ENCODE peak calls at places on chromosomes 6 and 20, in five cellular contexts. F, B, M, T and S are unnamed samples.

GRCh38 chr6:170147832-170148708 is 142.8 kb downstream of the DLL1 start:
- DNase-seq in F (no peak), B (no peak), M (peak), T (no peak), S (no peak)

GRCh38 chr6:144581807-144582537 is 296.8 kb downstream of the UTRN start:
- DNase-seq in F (no peak), B (no peak), M (no peak), T (no peak), S (no peak)

GRCh38 chr6:121971886-121972285 is 427.6 kb upstream of the HSF2 start:
- DNase-seq in F (no peak), B (no peak), M (no peak), T (no peak), S (peak)

GRCh38 chr20:48616481-48616880 is 211.3 kb downstream of the PREX1 start:
- DNase-seq in F (peak), B (no peak), M (no peak), T (no peak), S (no peak)

GRCh38 chr20:19552144-19552895 is 205.7 kb upstream of the RIN2 start:
- DNase-seq in F (peak), B (no peak), M (no peak), T (no peak), S (no peak)

GRCh38 chr6:13101985-13102384 is 226.4 kb downstream of the TBC1D7 start:
- DNase-seq in F (no peak), B (no peak), M (no peak), T (no peak), S (no peak)

GRCh38 chr6:44593539-44593944 is 206.0 kb downstream of the CDC5L start:
- DNase-seq in F (no peak), B (no peak), M (peak), T (peak), S (peak)

GRCh38 chr20:2246081-2246491 is 49.7 kb upstream of the TGM3 start:
- DNase-seq in F (no peak), B (no peak), M (no peak), T (no peak), S (peak)

GRCh38 chr6:40819182-40819834 is 219.7 kb downstream of the UNC5CL start:
- DNase-seq in F (no peak), B (no peak), M (no peak), T (no peak), S (peak)

GRCh38 chr6:115945306-115945705 is 115.4 kb downstream of the FRK start:
- DNase-seq in F (no peak), B (no peak), M (no peak), T (no peak), S (no peak)

GRCh38 chr6:135438907-135439535 is 58.5 kb downstream of the AHI1 start:
- DNase-seq in F (no peak), B (no peak), M (no peak), T (no peak), S (no peak)

GRCh38 chr6:24933868-24934401 is 1.8 kb downstream of the RIPOR2 start:
- DNase-seq in F (no peak), B (no peak), M (peak), T (no peak), S (no peak)

GRCh38 chr6:26211963-26212362 is 124.7 kb downstream of the HFE start:
- DNase-seq in F (no peak), B (no peak), M (no peak), T (no peak), S (no peak)
- TF ChIP-seq CTCF in F (no peak), B (no peak), M (no peak), T (no peak), S (no peak)

DNA sequence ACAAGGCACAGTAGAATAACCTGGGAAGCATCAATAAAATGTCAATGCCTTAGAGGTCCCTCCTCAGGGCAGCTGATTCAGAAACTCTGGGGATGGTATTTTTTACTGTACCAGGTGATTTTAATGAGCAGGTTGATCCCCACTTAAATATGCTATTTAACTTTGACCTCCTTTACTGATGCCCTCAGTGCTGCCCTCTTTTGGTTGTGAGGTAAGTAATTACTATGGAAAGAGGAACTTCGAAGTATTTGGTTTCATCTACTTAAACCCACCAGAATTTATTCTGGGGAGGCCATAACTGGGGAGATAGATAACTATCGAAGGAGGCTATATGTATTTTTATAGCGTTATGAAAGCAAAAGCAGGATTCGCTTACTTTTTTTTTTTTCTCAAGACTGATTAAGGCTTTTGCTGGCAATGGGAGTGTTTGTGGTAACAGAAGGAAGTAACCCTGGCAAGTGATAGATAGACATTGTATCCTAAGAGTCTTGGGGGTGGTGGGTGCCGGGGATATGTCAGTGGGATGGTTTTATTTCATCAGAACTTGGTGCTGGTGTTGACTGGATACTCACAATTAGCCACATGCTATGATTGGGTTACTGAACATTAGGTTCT is 168.9 kb upstream of the CENPW start:
- DNase-seq in F (no peak), B (no peak), M (peak), T (no peak), S (peak)
- H3K4me3 ChIP-seq in F (no peak), B (no peak), M (peak), T (no peak), S (no peak)

GRCh38 chr20:60358101-60358500 is 399.9 kb downstream of the CDH26 start:
- DNase-seq in F (no peak), B (no peak), M (no peak), T (no peak), S (no peak)
- TF ChIP-seq CTCF in F (no peak), B (no peak), M (no peak), T (no peak), S (no peak)

GRCh38 chr20:62952373-62953166 is at the start of gene SLC17A9:
- DNase-seq in F (peak), B (no peak), M (peak), T (peak), S (peak)

GRCh38 chr20:62953167-62953838 is 794 bp downstream of the SLC17A9 start:
- DNase-seq in F (no peak), B (no peak), M (no peak), T (no peak), S (peak)

GRCh38 chr20:62951143-62951895 is 1.2 kb upstream of the SLC17A9 start:
- DNase-seq in F (no peak), B (no peak), M (no peak), T (no peak), S (no peak)

GRCh38 chr20:62950741-62951140 is 1.8 kb upstream of the SLC17A9 start:
- DNase-seq in F (no peak), B (no peak), M (no peak), T (no peak), S (no peak)

GRCh38 chr20:62951896-62952372 is 575 bp upstream of the SLC17A9 start:
- DNase-seq in F (no peak), B (no peak), M (no peak), T (no peak), S (no peak)
- H3K4me3 ChIP-seq in F (peak), B (peak), M (peak), T (peak), S (peak)

GRCh38 chr20:51886341-51886740 is 84.0 kb upstream of the SALL4 start:
- DNase-seq in F (no peak), B (no peak), M (no peak), T (no peak), S (no peak)

GRCh38 chr20:51889466-51889865 is 87.1 kb upstream of the SALL4 start:
- DNase-seq in F (no peak), B (no peak), M (no peak), T (no peak), S (no peak)

GRCh38 chr20:51886891-51887608 is 84.7 kb upstream of the SALL4 start:
- DNase-seq in F (no peak), B (no peak), M (no peak), T (no peak), S (no peak)

GRCh38 chr20:51888186-51888790 is 86.0 kb upstream of the SALL4 start:
- DNase-seq in F (no peak), B (no peak), M (no peak), T (no peak), S (no peak)

GRCh38 chr20:51890003-51890402 is 87.7 kb upstream of the SALL4 start:
- DNase-seq in F (no peak), B (no peak), M (no peak), T (no peak), S (no peak)
- TF ChIP-seq CTCF in F (no peak), B (no peak), M (no peak), T (no peak), S (no peak)